ENCODE peak calls at places on chromosomes 11 and 22, in six cellular contexts. One of them, this sample, is unnamed.

GRCh38 chr11:125441648-125442410 is 54.2 kb downstream of the FEZ1 start:
- DNase-seq in GM13976: no peak
- DNase-seq in OCI-M1: no peak
- DNase-seq in NCI-H1105: no peak
- DNase-seq in GM06990: no peak
- DNase-seq in Panc1: no peak
- DNase-seq in this sample: no peak

GRCh38 chr11:45176996-45177395 is 30.6 kb downstream of the PRDM11 start:
- DNase-seq in Panc1: no peak
- DNase-seq in OCI-M1: no peak
- DNase-seq in GM06990: no peak
- DNase-seq in GM13976: no peak
- DNase-seq in NCI-H1105: peak; percentile 81
- DNase-seq in this sample: no peak

GRCh38 chr22:39629851-39630250 is 59.3 kb downstream of the CACNA1I start:
- DNase-seq in OCI-M1: no peak
- DNase-seq in GM13976: no peak
- DNase-seq in GM06990: no peak
- DNase-seq in NCI-H1105: no peak
- DNase-seq in Panc1: no peak
- DNase-seq in this sample: no peak

GRCh38 chr22:17085277-17086091 is 684 bp downstream of the IL17RA start:
- DNase-seq in GM06990: peak; percentile 49
- DNase-seq in OCI-M1: no peak
- DNase-seq in Panc1: no peak
- DNase-seq in GM13976: no peak
- DNase-seq in NCI-H1105: no peak
- DNase-seq in this sample: no peak

GRCh38 chr11:11618973-11619435 is 2.8 kb downstream of the GALNT18 start:
- DNase-seq in GM06990: no peak
- DNase-seq in OCI-M1: no peak
- DNase-seq in GM13976: no peak
- DNase-seq in Panc1: no peak
- DNase-seq in NCI-H1105: no peak
- DNase-seq in this sample: no peak

GRCh38 chr22:37021710-37022482 is 2.4 kb downstream of the MPST start:
- DNase-seq in NCI-H1105: peak; percentile 7
- DNase-seq in OCI-M1: peak; percentile 58
- DNase-seq in GM06990: no peak
- DNase-seq in Panc1: peak; percentile 17
- DNase-seq in GM13976: peak; percentile 85
- DNase-seq in this sample: peak; percentile 44

GRCh38 chr11:70528046-70528793 is 129.9 kb downstream of the CTTN start:
- DNase-seq in OCI-M1: no peak
- DNase-seq in GM06990: no peak
- DNase-seq in Panc1: no peak
- DNase-seq in GM13976: no peak
- DNase-seq in NCI-H1105: no peak
- DNase-seq in this sample: no peak

GRCh38 chr11:103892603-103893002 is 143.8 kb upstream of the DDI1 start:
- DNase-seq in GM06990: no peak
- DNase-seq in OCI-M1: no peak
- DNase-seq in GM13976: no peak
- DNase-seq in NCI-H1105: no peak
- DNase-seq in Panc1: no peak
- DNase-seq in this sample: peak; percentile 87